ENCODE peak calls at places on chromosome 19, in four cellular contexts. One of them, this sample, is unnamed.

GRCh38 chr19:52898101-52898500 is 666 bp upstream of the ZNF320 start:
- DNase-seq in neuronal stem cell: no peak
- DNase-seq in OCI-LY7: no peak
- DNase-seq in MCF 10A: no peak
- DNase-seq in this sample: no peak

GRCh38 chr19:6963937-6964336 is 57.3 kb downstream of the MBD3L2B start:
- DNase-seq in neuronal stem cell: no peak
- DNase-seq in OCI-LY7: peak; percentile 41
- DNase-seq in MCF 10A: peak; percentile 22
- DNase-seq in this sample: no peak

GRCh38 chr19:18488403-18488723 is 33.5 kb downstream of the ELL start:
- DNase-seq in neuronal stem cell: no peak
- DNase-seq in OCI-LY7: no peak
- DNase-seq in MCF 10A: peak; percentile 22
- DNase-seq in this sample: no peak

GRCh38 chr19:8081569-8082550 is 29.3 kb downstream of the CCL25 start:
- DNase-seq in neuronal stem cell: no peak
- DNase-seq in OCI-LY7: no peak
- DNase-seq in MCF 10A: peak; percentile 69
- DNase-seq in this sample: no peak

GRCh38 chr19:29672933-29673336 is 7.7 kb downstream of the PLEKHF1 start:
- DNase-seq in neuronal stem cell: no peak
- DNase-seq in OCI-LY7: peak; percentile 24
- DNase-seq in MCF 10A: no peak
- DNase-seq in this sample: no peak

GRCh38 chr19:48348039-48348438 is 15.7 kb downstream of the TMEM143 start:
- DNase-seq in neuronal stem cell: no peak
- DNase-seq in OCI-LY7: no peak
- DNase-seq in MCF 10A: no peak
- DNase-seq in this sample: no peak

GRCh38 chr19:33269016-33269415 is 33.3 kb downstream of the CEBPA start:
- DNase-seq in neuronal stem cell: no peak
- DNase-seq in OCI-LY7: no peak
- DNase-seq in MCF 10A: no peak
- DNase-seq in this sample: no peak

GRCh38 chr19:56930647-56931592 is 90.4 kb upstream of the PEG3 start:
- DNase-seq in neuronal stem cell: no peak
- DNase-seq in OCI-LY7: no peak
- DNase-seq in MCF 10A: no peak
- DNase-seq in this sample: no peak

GRCh38 chr19:2032296-2032941 is 16.9 kb upstream of the BTBD2 start:
- DNase-seq in neuronal stem cell: no peak
- DNase-seq in OCI-LY7: no peak
- DNase-seq in MCF 10A: peak; percentile 98
- DNase-seq in this sample: peak; percentile 81

GRCh38 chr19:1171755-1172352 is 2.2 kb downstream of the SBNO2 start:
- DNase-seq in neuronal stem cell: no peak
- DNase-seq in OCI-LY7: no peak
- DNase-seq in MCF 10A: no peak
- DNase-seq in this sample: no peak

GRCh38 chr19:52648336-52648990 is 10.3 kb upstream of the ZNF83 start:
- DNase-seq in neuronal stem cell: no peak
- DNase-seq in OCI-LY7: no peak
- DNase-seq in MCF 10A: no peak
- DNase-seq in this sample: no peak

GRCh38 chr19:18232540-18233223 is 6.4 kb upstream of the PDE4C start:
- DNase-seq in neuronal stem cell: peak; percentile 82
- DNase-seq in OCI-LY7: no peak
- DNase-seq in MCF 10A: no peak
- DNase-seq in this sample: peak; percentile 33

GRCh38 chr19:16293133-16294085 is 31.2 kb upstream of the KLF2 start:
- DNase-seq in neuronal stem cell: no peak
- DNase-seq in OCI-LY7: no peak
- DNase-seq in MCF 10A: peak; percentile 89
- DNase-seq in this sample: peak; percentile 35

GRCh38 chr19:19461306-19461670 is 54.1 kb downstream of the TSSK6 start:
- DNase-seq in neuronal stem cell: no peak
- DNase-seq in OCI-LY7: no peak
- DNase-seq in MCF 10A: no peak
- DNase-seq in this sample: no peak

GRCh38 chr19:18007605-18007938 is 398 bp upstream of the ARRDC2 start:
- DNase-seq in neuronal stem cell: no peak
- DNase-seq in OCI-LY7: no peak
- DNase-seq in MCF 10A: no peak
- DNase-seq in this sample: no peak

GRCh38 chr19:13838943-13839192 is 38.1 kb upstream of the NANOS3 start:
- DNase-seq in neuronal stem cell: no peak
- DNase-seq in OCI-LY7: no peak
- DNase-seq in MCF 10A: no peak
- DNase-seq in this sample: no peak

GRCh38 chr19:42091300-42092266 is 15.6 kb downstream of the ZNF574 start:
- DNase-seq in neuronal stem cell: no peak
- DNase-seq in OCI-LY7: no peak
- DNase-seq in MCF 10A: peak; percentile 68
- DNase-seq in this sample: no peak

GRCh38 chr19:906480-906879 is 6.5 kb downstream of the R3HDM4 start:
- DNase-seq in neuronal stem cell: no peak
- DNase-seq in OCI-LY7: peak; percentile 72
- DNase-seq in MCF 10A: no peak
- DNase-seq in this sample: no peak

GRCh38 chr19:55353803-55354697 is 469 bp downstream of the COX6B2 start:
- DNase-seq in neuronal stem cell: no peak
- DNase-seq in OCI-LY7: peak; percentile 74
- DNase-seq in MCF 10A: no peak
- DNase-seq in this sample: peak; percentile 89

GRCh38 chr19:53521373-53522202 is 16.4 kb upstream of the ZNF331 start:
- DNase-seq in neuronal stem cell: no peak
- DNase-seq in OCI-LY7: no peak
- DNase-seq in MCF 10A: no peak
- DNase-seq in this sample: no peak

GRCh38 chr19:35768082-35768421 is 7.3 kb upstream of the ARHGAP33 start:
- DNase-seq in neuronal stem cell: no peak
- DNase-seq in OCI-LY7: no peak
- DNase-seq in MCF 10A: no peak
- DNase-seq in this sample: no peak

GRCh38 chr19:10328558-10329429 is 4.5 kb downstream of the RAVER1 start:
- DNase-seq in neuronal stem cell: no peak
- DNase-seq in OCI-LY7: no peak
- DNase-seq in MCF 10A: no peak
- DNase-seq in this sample: no peak

GRCh38 chr19:58396691-58397532 is 1.5 kb downstream of the RNF225 start:
- DNase-seq in neuronal stem cell: no peak
- DNase-seq in OCI-LY7: no peak
- DNase-seq in MCF 10A: no peak
- DNase-seq in this sample: no peak

GRCh38 chr19:16944626-16945363 is 56.0 kb downstream of the F2RL3 start:
- DNase-seq in neuronal stem cell: no peak
- DNase-seq in OCI-LY7: no peak
- DNase-seq in MCF 10A: no peak
- DNase-seq in this sample: no peak

GRCh38 chr19:6739884-6740588 is 556 bp downstream of the TRIP10 start:
- DNase-seq in neuronal stem cell: no peak
- DNase-seq in OCI-LY7: peak; percentile 43
- DNase-seq in MCF 10A: peak; percentile 35
- DNase-seq in this sample: no peak

GRCh38 chr19:43872547-43873336 is 45.6 kb downstream of the ZNF283 start:
- DNase-seq in neuronal stem cell: no peak
- DNase-seq in OCI-LY7: no peak
- DNase-seq in MCF 10A: no peak
- DNase-seq in this sample: no peak

GRCh38 chr19:16571283-16571682 is 932 bp downstream of the SLC35E1 start:
- DNase-seq in neuronal stem cell: no peak
- DNase-seq in OCI-LY7: peak; percentile 22
- DNase-seq in MCF 10A: no peak
- DNase-seq in this sample: peak; percentile 41

GRCh38 chr19:9640956-9641355 is 19.9 kb upstream of the ZNF561 start:
- DNase-seq in neuronal stem cell: no peak
- DNase-seq in OCI-LY7: no peak
- DNase-seq in MCF 10A: no peak
- DNase-seq in this sample: no peak

GRCh38 chr19:14027856-14028450 is at the start of gene RLN3:
- DNase-seq in neuronal stem cell: no peak
- DNase-seq in OCI-LY7: no peak
- DNase-seq in MCF 10A: no peak
- DNase-seq in this sample: no peak

GRCh38 chr19:7545904-7546303 is 10.4 kb downstream of the PNPLA6 start:
- DNase-seq in neuronal stem cell: no peak
- DNase-seq in OCI-LY7: no peak
- DNase-seq in MCF 10A: no peak
- DNase-seq in this sample: no peak

GRCh38 chr19:2248136-2249009 is 750 bp upstream of the AMH start:
- DNase-seq in neuronal stem cell: no peak
- DNase-seq in OCI-LY7: no peak
- DNase-seq in MCF 10A: no peak
- DNase-seq in this sample: no peak

GRCh38 chr19:46634656-46635218 is 1.3 kb downstream of the GNG8 start:
- DNase-seq in neuronal stem cell: no peak
- DNase-seq in OCI-LY7: no peak
- DNase-seq in MCF 10A: no peak
- DNase-seq in this sample: no peak

GRCh38 chr19:31103228-31103627 is 246.0 kb downstream of the TSHZ3 start:
- DNase-seq in neuronal stem cell: no peak
- DNase-seq in OCI-LY7: no peak
- DNase-seq in MCF 10A: no peak
- DNase-seq in this sample: no peak

GRCh38 chr19:12884926-12885748 is 1.9 kb downstream of the KLF1 start:
- DNase-seq in neuronal stem cell: peak; percentile 42
- DNase-seq in OCI-LY7: peak; percentile 85
- DNase-seq in MCF 10A: peak; percentile 94
- DNase-seq in this sample: peak; percentile 66

GRCh38 chr19:48501961-48502719 is 9.5 kb downstream of the LMTK3 start:
- DNase-seq in neuronal stem cell: peak; percentile 96
- DNase-seq in OCI-LY7: peak; percentile 94
- DNase-seq in MCF 10A: peak; percentile 97
- DNase-seq in this sample: peak; percentile 92

GRCh38 chr19:12783849-12784393 is 7.4 kb upstream of the JUNB start:
- DNase-seq in neuronal stem cell: no peak
- DNase-seq in OCI-LY7: no peak
- DNase-seq in MCF 10A: peak; percentile 58
- DNase-seq in this sample: peak; percentile 82

GRCh38 chr19:925912-926594 is at the start of gene ARID3A:
- DNase-seq in neuronal stem cell: no peak
- DNase-seq in OCI-LY7: peak; percentile 69
- DNase-seq in MCF 10A: no peak
- DNase-seq in this sample: peak; percentile 76

GRCh38 chr19:4803736-4804695 is 12.5 kb downstream of the FEM1A start:
- DNase-seq in neuronal stem cell: peak; percentile 72
- DNase-seq in OCI-LY7: peak; percentile 85
- DNase-seq in MCF 10A: peak; percentile 70
- DNase-seq in this sample: peak; percentile 46